ENCODE peak calls at places on chromosomes 11 and 22, in ten cellular contexts. Y is IMR-90, P is left ventricle myocardium inferior, W is uterus, I is neuronal stem cell, U is upper lobe of right lung, A is suprapubic skin, G is fibroblast of lung, L is tibial artery, B is iPS DF 6.9. J is an unnamed sample.

GRCh38 chr22:28299760-28300159 is 379.9 kb downstream of the TTC28 start:
- DNase-seq in L (no peak), P (peak; percentile 15), B (no peak), Y (peak; percentile 42), U (no peak), W (peak; percentile 38), I (no peak), A (no peak), G (peak; percentile 76), J (no peak)

GRCh38 chr11:65817815-65818680 is 15.7 kb upstream of the SNX32 start:
- DNase-seq in I (peak; percentile 90), P (peak; percentile 96), B (peak; percentile 54), Y (peak; percentile 80), W (peak; percentile 94), U (peak; percentile 97), L (peak; percentile 95), A (peak; percentile 97), G (peak; percentile 73), J (peak; percentile 91)

GRCh38 chr11:117279711-117280376 is 11.3 kb upstream of the BACE1-AS start:
- DNase-seq in G (peak; percentile 21), W (no peak), Y (no peak), I (no peak), P (no peak), U (no peak), L (no peak), B (no peak), A (no peak), J (no peak)

GRCh38 chr11:120660024-120660565 is 148.5 kb downstream of the GRIK4 start:
- DNase-seq in G (peak; percentile 41), L (no peak), A (no peak), B (peak; percentile 43), Y (peak; percentile 36), U (no peak), I (no peak), P (no peak), W (no peak), J (peak; percentile 65)

GRCh38 chr11:119810478-119811232 is 81.7 kb upstream of the NECTIN1 start:
- DNase-seq in Y (no peak), L (no peak), B (no peak), G (peak; percentile 30), U (no peak), P (no peak), W (no peak), I (no peak), A (no peak), J (no peak)

GRCh38 chr11:125591659-125592304 is 870 bp upstream of the STT3A start:
- DNase-seq in P (peak; percentile 20), W (peak; percentile 23), I (no peak), A (no peak), U (peak; percentile 77), L (peak; percentile 67), B (no peak), G (peak; percentile 39), Y (peak; percentile 13), J (peak; percentile 39)

GRCh38 chr11:34447044-34447443 is 8.3 kb downstream of the CAT start:
- DNase-seq in W (no peak), B (no peak), P (no peak), G (no peak), U (no peak), Y (no peak), L (no peak), A (no peak), I (no peak), J (no peak)

GRCh38 chr11:69301491-69302401 is 7.8 kb downstream of the MYEOV start:
- DNase-seq in B (no peak), G (peak; percentile 91), U (peak; percentile 83), I (no peak), L (no peak), W (no peak), Y (peak; percentile 91), P (no peak), A (peak; percentile 72), J (peak; percentile 83)

GRCh38 chr11:6695377-6695776 is 12.2 kb upstream of the MRPL17 start:
- DNase-seq in W (peak; percentile 17), A (no peak), Y (peak; percentile 60), I (no peak), U (no peak), B (no peak), G (peak; percentile 72), P (no peak), L (no peak), J (peak; percentile 37)

GRCh38 chr11:6687876-6688275 is 4.7 kb upstream of the MRPL17 start:
- DNase-seq in P (no peak), U (no peak), I (no peak), L (no peak), W (no peak), A (no peak), Y (no peak), B (no peak), G (no peak), J (no peak)

GRCh38 chr11:6693342-6694228 is 10.4 kb upstream of the MRPL17 start:
- DNase-seq in I (no peak), U (no peak), B (no peak), P (no peak), W (peak; percentile 24), Y (peak; percentile 84), G (peak; percentile 91), L (no peak), A (no peak), J (peak; percentile 87)

GRCh38 chr11:6694229-6694535 is 11.0 kb upstream of the MRPL17 start:
- DNase-seq in A (no peak), G (no peak), P (no peak), Y (no peak), W (no peak), I (no peak), L (no peak), B (no peak), U (no peak), J (no peak)

DNA sequence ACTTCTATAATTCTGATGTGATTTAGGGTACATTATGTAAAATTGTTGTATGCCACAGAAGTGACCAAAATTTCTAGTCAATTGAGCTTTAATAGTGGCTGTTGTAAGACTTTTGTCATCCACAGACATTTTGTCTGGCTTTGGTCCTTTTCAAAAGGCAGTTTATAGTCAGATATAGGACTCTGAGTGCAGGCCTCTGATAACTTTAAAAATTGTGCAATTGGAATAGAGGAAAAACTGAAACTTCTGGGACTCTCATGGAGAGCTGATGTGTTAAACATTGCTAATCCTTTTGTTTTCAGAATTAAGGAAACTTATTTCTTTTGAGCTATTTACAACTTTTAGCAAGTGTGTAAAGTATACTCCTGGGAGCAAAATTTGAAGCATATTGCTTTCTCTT is 9.0 kb upstream of the MRPL17 start:
- DNase-seq in W (no peak), Y (no peak), I (no peak), L (no peak), B (no peak), U (no peak), P (no peak), A (no peak), G (no peak), J (no peak)
- H3K36me3 ChIP-seq in W (no peaks in the 10 kb centered on the region), Y (no peaks in the 10 kb centered on the region), I (no peaks in the 10 kb centered on the region), L (no peaks in the 10 kb centered on the region), B (no peaks in the 10 kb centered on the region), U (no peaks in the 10 kb centered on the region), P (no peaks in the 10 kb centered on the region), A (no peaks in the 10 kb centered on the region), G (no peaks in the 10 kb centered on the region), J (no peaks in the 10 kb centered on the region)

DNA sequence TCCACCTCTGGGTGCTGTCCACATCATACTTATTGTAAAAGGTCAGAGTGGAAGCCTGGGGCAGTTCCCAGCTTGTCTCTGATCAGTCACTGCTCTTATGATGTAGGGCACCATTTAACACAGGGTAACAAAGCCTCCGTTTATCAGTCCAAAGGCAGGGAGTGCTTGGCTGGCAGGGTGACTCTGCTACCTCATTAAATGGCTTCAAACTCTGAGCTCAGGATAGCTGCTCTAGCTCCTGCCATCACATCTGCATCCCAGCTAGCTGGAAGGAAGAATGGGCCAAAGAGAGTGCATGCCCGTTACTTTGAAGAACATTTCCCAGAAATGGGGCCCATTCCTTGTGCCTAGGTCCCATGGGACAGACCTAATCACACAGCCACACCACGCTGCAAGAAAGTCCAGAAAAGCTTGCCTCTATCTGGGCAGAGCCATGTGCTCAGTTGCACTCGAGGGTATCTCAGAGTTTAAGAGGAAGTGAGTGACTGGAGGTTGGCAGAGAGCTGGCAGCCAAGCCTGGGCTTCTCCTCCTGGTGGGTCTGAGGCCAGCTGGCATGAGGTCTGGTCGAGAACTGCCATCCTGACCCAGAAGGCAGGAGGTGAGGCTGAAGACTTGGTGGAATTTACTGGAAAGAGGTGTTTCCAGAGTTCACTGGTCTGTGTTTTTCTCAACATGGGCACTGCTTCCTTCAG is 935.8 kb downstream of the BRD1 start:
- DNase-seq in I (no peak), G (no peak), L (no peak), Y (no peak), U (peak; percentile 36), B (no peak), A (no peak), W (no peak), P (no peak), J (no peak)
- H3K36me3 ChIP-seq in I (no peaks in the 10 kb centered on the region), G (no peaks in the 10 kb centered on the region), L (no peaks in the 10 kb centered on the region), Y (no peaks in the 10 kb centered on the region), U (no peaks in the 10 kb centered on the region), B (no peaks in the 10 kb centered on the region), A (no peaks in the 10 kb centered on the region), W (no peaks in the 10 kb centered on the region), P (no peaks in the 10 kb centered on the region), J (no peaks in the 10 kb centered on the region)

DNA sequence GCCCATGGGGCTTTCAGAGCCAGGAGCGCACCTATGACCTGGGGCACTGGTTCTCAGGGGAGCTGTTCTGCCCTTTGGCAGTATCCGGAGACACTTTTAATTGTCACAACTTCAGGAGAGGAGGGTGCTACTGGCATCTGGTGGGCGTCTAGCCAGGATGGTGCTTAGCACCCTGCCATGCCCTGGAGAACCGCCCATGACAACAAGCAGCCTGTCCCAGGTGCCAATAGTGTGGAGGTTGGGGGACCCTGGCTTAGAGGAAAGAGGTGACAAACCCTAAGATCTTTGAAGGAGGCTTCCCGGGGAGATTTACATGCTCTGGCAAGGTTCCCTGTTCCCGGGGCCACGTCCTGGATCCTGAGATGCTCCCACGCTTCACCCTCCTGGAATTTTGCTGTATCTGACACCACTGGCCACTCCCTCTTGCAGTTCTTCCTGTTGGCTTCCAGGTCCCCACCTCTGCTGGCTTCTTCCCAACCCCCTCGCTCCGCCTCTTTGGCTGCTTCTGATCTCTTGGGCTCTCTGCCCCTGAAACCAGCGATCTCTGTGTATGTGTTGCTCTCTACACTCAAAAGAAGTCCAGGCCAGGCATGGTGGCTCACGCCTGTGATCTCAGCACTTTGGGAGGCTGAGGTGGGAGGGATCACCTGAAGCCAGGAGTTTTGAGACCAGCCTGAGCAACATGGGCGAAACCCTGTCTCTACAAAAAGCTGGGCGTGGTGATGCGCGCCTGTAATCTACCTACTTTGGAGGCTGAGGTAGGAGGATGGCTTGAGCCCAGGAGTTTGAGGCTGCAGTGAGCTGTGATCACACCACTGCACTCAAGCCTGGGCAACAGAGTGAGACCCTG is 31.1 kb downstream of the FADS3 start:
- DNase-seq in U (no peak), A (no peak), G (peak; percentile 38), B (no peak), I (no peak), L (no peak), W (peak; percentile 82), P (peak; percentile 82), Y (no peak), J (no peak)
- H3K36me3 ChIP-seq in U (no peaks in the 10 kb centered on the region), A (peaks cover 16% of the 10 kb centered on the region), G (peaks cover 55% of the 10 kb centered on the region), B (peaks cover 50% of the 10 kb centered on the region), I (peaks cover 76% of the 10 kb centered on the region), L (peaks cover 50% of the 10 kb centered on the region), W (no peaks in the 10 kb centered on the region), P (peaks cover 11% of the 10 kb centered on the region), Y (peaks cover 51% of the 10 kb centered on the region), J (peaks cover 98% of the 10 kb centered on the region)

GRCh38 chr22:36332623-36333331 is 55.0 kb downstream of the MYH9 start:
- DNase-seq in G (peak; percentile 91), B (no peak), Y (peak; percentile 83), P (no peak), U (no peak), W (peak; percentile 70), L (peak; percentile 74), A (no peak), I (no peak), J (peak; percentile 42)

GRCh38 chr22:36334838-36335603 is 52.7 kb downstream of the MYH9 start:
- DNase-seq in W (no peak), P (no peak), B (no peak), L (no peak), I (no peak), Y (peak; percentile 84), U (no peak), G (peak; percentile 90), A (no peak), J (peak; percentile 71)

GRCh38 chr22:36334081-36334831 is 53.5 kb downstream of the MYH9 start:
- DNase-seq in W (no peak), G (peak; percentile 46), B (no peak), U (no peak), Y (no peak), I (no peak), A (no peak), P (peak; percentile 61), L (peak; percentile 81), J (no peak)

GRCh38 chr22:36331912-36332622 is 55.7 kb downstream of the MYH9 start:
- DNase-seq in L (peak; percentile 88), P (peak; percentile 83), Y (peak; percentile 49), A (no peak), I (no peak), U (peak; percentile 82), W (peak; percentile 85), B (no peak), G (peak; percentile 60), J (peak; percentile 72)

GRCh38 chr22:36333632-36334031 is 54.1 kb downstream of the MYH9 start:
- DNase-seq in I (no peak), B (no peak), A (no peak), P (no peak), U (no peak), Y (no peak), G (no peak), W (no peak), L (peak; percentile 72), J (no peak)
- H3K36me3 ChIP-seq in I (peaks cover 19% of the 10 kb centered on the region), B (peaks cover 4% of the 10 kb centered on the region), A (peaks cover 10% of the 10 kb centered on the region), P (peaks cover 39% of the 10 kb centered on the region), U (peaks cover 75% of the 10 kb centered on the region), Y (peaks cover 80% of the 10 kb centered on the region), G (peaks cover 45% of the 10 kb centered on the region), W (no peaks in the 10 kb centered on the region), L (peaks cover 35% of the 10 kb centered on the region), J (peaks cover 21% of the 10 kb centered on the region)

J was measured in A673.